ENCODE peak calls at places on chromosomes 16 and 17, in four cellular contexts. J is mesendoderm, U is IMR-90, B is H1. S is an unnamed sample.
A peak's percentile ranks its signal among the peaks of the same experiment; 100 is the strongest.

GRCh38 chr17:82064433-82065192 is 991 bp downstream of the DUS1L start:
- DNase-seq in J (no peak), U (no peak), B (no peak), S (no peak)

GRCh38 chr17:1732241-1733046 is 7.9 kb downstream of the WDR81 start:
- DNase-seq in J (no peak), U (no peak), B (no peak), S (no peak)

GRCh38 chr17:26792486-26792885 is 501.4 kb upstream of the WSB1 start:
- DNase-seq in J (peak; percentile 75), U (peak; percentile 55), B (peak; percentile 17), S (peak; percentile 4)

GRCh38 chr16:65044861-65045260 is 77.0 kb downstream of the CDH11 start:
- DNase-seq in J (no peak), U (peak; percentile 92), B (no peak), S (no peak)

GRCh38 chr16:11254913-11255736 is 879 bp downstream of the SOCS1 start:
- DNase-seq in J (no peak), U (peak; percentile 34), B (no peak), S (peak; percentile 42)

GRCh38 chr17:64313577-64313976 is 50.5 kb upstream of the TEX2 start:
- DNase-seq in J (no peak), U (no peak), B (no peak), S (no peak)

GRCh38 chr16:16014329-16015224 is 65.2 kb downstream of the ABCC1 start:
- DNase-seq in J (no peak), U (peak; percentile 62), B (no peak), S (no peak)

GRCh38 chr16:31869511-31870201 is 4.0 kb upstream of the ZNF267 start:
- DNase-seq in J (peak; percentile 24), U (peak; percentile 92), B (no peak), S (peak; percentile 51)

GRCh38 chr16:57801856-57802634 is at the start of gene KIFC3:
- DNase-seq in J (peak; percentile 78), U (peak; percentile 72), B (no peak), S (peak; percentile 47)
- H2BK5ac ChIP-seq in J (peak within 1 kb of the TSS; percentile 95), U (peak within 1 kb of the TSS; percentile 92), B (peak within 1 kb of the TSS; percentile 88), S (peak within 1 kb of the TSS; percentile 89)

DNA sequence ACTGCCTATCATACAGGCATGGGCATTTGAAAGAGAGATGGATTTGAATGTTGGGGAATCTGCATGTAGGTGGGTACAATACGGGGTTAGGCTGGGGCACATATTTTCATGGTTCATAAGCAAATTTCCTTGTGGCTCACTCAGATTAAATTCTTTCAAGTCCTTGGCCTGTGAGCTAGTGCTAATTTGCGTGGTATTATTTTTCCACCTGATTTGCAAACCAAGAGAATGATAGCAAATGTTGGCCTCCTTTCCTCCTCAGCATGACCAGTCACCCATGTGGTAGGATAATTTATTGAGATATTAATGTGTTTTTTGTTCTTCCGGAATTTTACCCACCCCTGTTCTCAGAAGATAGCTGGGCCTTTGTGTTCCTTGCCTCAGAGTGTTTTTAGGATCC is 22.9 kb downstream of the FAM20A start:
- DNase-seq in J (no peak), U (no peak), B (no peak), S (no peak)
- H2BK5ac ChIP-seq in J (no peak overlapping the region), U (no peak overlapping the region), B (no peak overlapping the region), S (no peak overlapping the region)

GRCh38 chr16:89695875-89696597 is 5.5 kb downstream of the SPATA2L start:
- DNase-seq in J (no peak), U (no peak), B (no peak), S (no peak)
- H2BK5ac ChIP-seq in J (no peak overlapping the region), U (no peak overlapping the region), B (no peak overlapping the region), S (no peak overlapping the region)

DNA sequence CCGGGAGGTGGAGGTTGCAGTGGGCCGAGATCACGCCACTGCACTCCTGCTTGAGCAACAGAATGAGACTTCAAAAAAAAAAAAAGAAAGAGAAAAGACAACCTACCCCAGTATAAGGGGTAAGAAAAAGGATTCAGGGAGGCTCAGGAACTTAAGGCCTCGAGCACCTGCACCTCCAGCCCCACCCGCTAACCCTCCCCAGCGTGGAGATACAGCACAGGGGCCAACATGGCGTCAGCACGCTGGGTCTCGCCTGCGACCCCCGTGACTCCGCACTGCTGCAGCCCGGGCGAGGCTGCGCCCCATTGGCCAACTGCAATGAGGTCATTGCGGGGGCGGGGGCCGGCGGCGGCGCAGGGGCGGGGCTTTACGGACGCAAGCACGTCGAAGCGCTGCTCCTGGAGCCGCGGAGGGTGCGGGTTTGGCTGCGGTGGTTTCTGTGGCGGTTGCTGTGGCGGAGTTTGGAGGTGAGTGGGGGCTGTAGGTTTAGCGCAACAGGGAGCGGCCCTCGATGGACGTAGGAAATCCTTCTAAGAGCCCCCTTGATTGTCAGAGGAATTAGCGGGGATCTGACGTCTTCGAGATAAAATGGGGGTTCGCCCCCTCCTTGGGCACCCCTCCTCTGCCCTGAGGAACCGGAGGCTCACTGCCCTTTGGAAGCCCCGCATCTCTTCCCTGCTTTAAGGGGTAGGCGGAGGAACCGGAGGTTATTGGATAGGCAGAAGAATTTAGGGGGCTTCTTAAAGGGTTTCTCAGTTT is at the start of gene ATP6V0A1:
- DNase-seq in J (peak; percentile 93), U (peak; percentile 81), B (peak; percentile 57), S (peak; percentile 89)
- H2BK5ac ChIP-seq in J (no peak within 1 kb of the TSS), U (peak within 1 kb of the TSS; percentile 81), B (no peak within 1 kb of the TSS), S (peak within 1 kb of the TSS; percentile 94)

GRCh38 chr16:8588703-8589292 is 1.5 kb downstream of the TMEM114 start:
- DNase-seq in J (peak; percentile 75), U (no peak), B (peak; percentile 64), S (no peak)
- H2BK5ac ChIP-seq in J (no peak overlapping the region), U (no peak overlapping the region), B (no peak overlapping the region), S (no peak overlapping the region)

GRCh38 chr16:52466998-52467397 is 79.9 kb downstream of the TOX3 start:
- DNase-seq in J (no peak), U (no peak), B (no peak), S (no peak)
- H2BK5ac ChIP-seq in J (no peak overlapping the region), U (no peak overlapping the region), B (no peak overlapping the region), S (no peak overlapping the region)

DNA sequence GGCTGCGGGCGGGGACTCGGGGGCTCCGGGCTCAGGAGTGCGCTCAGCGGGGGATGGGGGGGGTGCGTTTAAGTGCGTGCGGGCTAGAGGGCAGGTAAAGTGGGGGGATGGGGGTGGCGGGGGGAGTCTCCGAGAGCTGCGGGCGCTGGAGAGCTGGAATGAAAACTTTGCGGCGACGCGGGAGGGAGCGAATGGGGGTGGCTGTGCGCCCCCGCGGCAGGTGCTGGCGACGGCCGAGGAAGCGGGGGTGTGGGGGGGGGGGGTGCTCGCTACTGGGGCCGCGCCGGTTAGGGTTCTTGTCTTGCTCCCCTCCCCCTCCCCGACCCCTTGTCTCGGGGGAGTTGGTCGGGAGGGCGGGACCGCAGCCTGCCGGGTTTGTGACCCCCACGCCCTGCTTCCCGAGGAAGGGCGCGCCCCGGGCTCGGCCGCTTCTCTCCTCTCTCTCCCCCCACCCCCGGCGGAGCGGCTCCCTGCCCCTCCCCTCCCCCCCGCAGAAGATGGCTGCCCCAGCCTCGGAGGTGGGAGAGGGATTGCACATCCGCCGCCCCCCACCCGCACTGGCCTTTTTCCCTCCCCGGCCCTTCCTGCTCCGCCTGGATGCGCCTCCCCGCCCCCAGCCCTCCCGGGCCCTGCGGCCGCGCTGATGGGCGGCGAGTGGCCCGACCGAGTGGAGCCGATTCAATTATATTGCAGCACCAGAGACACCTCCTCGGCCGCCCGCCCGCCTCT is 651 bp downstream of the GSE1 start:
- DNase-seq in J (peak; percentile 93), U (no peak), B (no peak), S (peak; percentile 71)
- H2BK5ac ChIP-seq in J (no peak overlapping the region), U (no peak overlapping the region), B (peak overlapping the region; percentile 52), S (peak overlapping the region; percentile 54)

GRCh38 chr16:81661082-81661481 is 118.0 kb upstream of the PLCG2 start:
- DNase-seq in J (no peak), U (no peak), B (no peak), S (no peak)
- H2BK5ac ChIP-seq in J (no peak overlapping the region), U (no peak overlapping the region), B (peak overlapping the region; percentile 26), S (no peak overlapping the region)

GRCh38 chr17:7238418-7239090 is 703 bp downstream of the PHF23 start:
- DNase-seq in J (no peak), U (no peak), B (no peak), S (no peak)
- H2BK5ac ChIP-seq in J (peak overlapping the region; percentile 84), U (peak overlapping the region; percentile 91), B (peak overlapping the region; percentile 87), S (peak overlapping the region; percentile 95)